ENCODE peak calls at places on chromosomes 6 and 20, in ten cellular contexts. O, G, U, W, V, F, Y, X, T and P are unnamed samples.

GRCh38 chr6:50240986-50241385 is 191.3 kb upstream of the DEFB112 start:
- DNase-seq in O (no peak), Y (no peak), T (no peak), F (no peak), W (no peak), X (no peak), G (no peak), V (no peak), U (no peak), P (no peak)

GRCh38 chr6:17431581-17431980 is 38.2 kb downstream of the CAP2 start:
- DNase-seq in T (no peak), W (no peak), G (no peak), O (no peak), V (no peak), F (no peak), U (no peak), Y (no peak), X (no peak), P (no peak)

GRCh38 chr6:24775520-24776058 is 852 bp downstream of the GMNN start:
- DNase-seq in O (no peak), G (no peak), X (no peak), U (peak), V (peak), F (no peak), W (peak), Y (peak), T (no peak), P (no peak)

GRCh38 chr6:107064579-107065065 is 36.6 kb downstream of the MTRES1 start:
- DNase-seq in V (no peak), G (no peak), F (no peak), X (no peak), T (no peak), W (peak), U (no peak), Y (peak), O (no peak), P (no peak)

GRCh38 chr20:46520540-46520939 is 7.2 kb upstream of the ZNF334 start:
- DNase-seq in G (no peak), O (no peak), V (no peak), U (no peak), W (no peak), Y (no peak), X (no peak), F (no peak), T (no peak), P (no peak)

GRCh38 chr6:2765896-2766766 is 938 bp downstream of the WRNIP1 start:
- DNase-seq in F (no peak), G (peak), U (peak), O (no peak), X (peak), V (no peak), W (peak), Y (peak), T (peak), P (no peak)

GRCh38 chr6:5753187-5753586 is 253.5 kb downstream of the NRN1 start:
- DNase-seq in W (no peak), U (no peak), G (peak), X (no peak), O (no peak), Y (no peak), F (no peak), T (no peak), V (no peak), P (no peak)

GRCh38 chr6:18126116-18126515 is 3.6 kb upstream of the NHLRC1 start:
- DNase-seq in X (no peak), U (no peak), Y (peak), T (no peak), V (no peak), F (no peak), G (no peak), W (no peak), O (no peak), P (no peak)

GRCh38 chr20:13991311-13991710 is 897 bp upstream of the SEL1L2 start:
- DNase-seq in O (no peak), V (no peak), Y (no peak), T (no peak), G (no peak), U (no peak), W (no peak), X (no peak), F (no peak), P (no peak)

GRCh38 chr6:138618168-138618567 is 118.9 kb upstream of the NHSL1 start:
- DNase-seq in G (no peak), F (no peak), X (no peak), T (no peak), W (no peak), O (no peak), U (no peak), Y (no peak), V (no peak), P (no peak)

GRCh38 chr6:149851461-149851860 is 12.7 kb downstream of the LRP11 start:
- DNase-seq in O (no peak), F (no peak), T (no peak), W (no peak), V (no peak), X (no peak), G (no peak), Y (peak), U (no peak), P (no peak)

GRCh38 chr6:25218346-25218745 is 60.8 kb upstream of the CARMIL1 start:
- DNase-seq in W (no peak), V (no peak), Y (no peak), T (no peak), U (no peak), O (no peak), F (no peak), G (no peak), X (no peak), P (no peak)

GRCh38 chr6:47592466-47592865 is 105.9 kb upstream of the ADGRF4 start:
- DNase-seq in V (no peak), Y (no peak), T (no peak), X (no peak), F (no peak), G (no peak), W (no peak), O (no peak), U (no peak), P (no peak)

GRCh38 chr20:35489717-35490116 is 34.3 kb downstream of the CEP250 start:
- DNase-seq in V (no peak), T (no peak), F (no peak), U (no peak), G (no peak), Y (no peak), W (peak), X (no peak), O (no peak), P (no peak)

GRCh38 chr6:36349240-36349639 is 12.6 kb upstream of the BNIP5 start:
- DNase-seq in G (no peak), X (no peak), W (peak), U (no peak), Y (no peak), T (no peak), V (no peak), O (no peak), F (no peak), P (peak)

GRCh38 chr6:160427312-160428068 is 79.3 kb downstream of the SLC22A3 start:
- DNase-seq in Y (peak), W (no peak), U (no peak), O (no peak), V (no peak), G (no peak), X (no peak), T (no peak), F (no peak), P (no peak)

GRCh38 chr6:109449064-109449788 is 6.3 kb downstream of the MICAL1 start:
- DNase-seq in O (no peak), T (no peak), G (no peak), V (no peak), Y (no peak), F (no peak), X (no peak), U (no peak), W (no peak), P (no peak)

GRCh38 chr6:1346556-1347186 is 34.8 kb downstream of the FOXQ1 start:
- DNase-seq in U (no peak), F (no peak), X (no peak), T (no peak), G (no peak), O (no peak), W (no peak), V (no peak), Y (no peak), P (no peak)

GRCh38 chr20:4488407-4489339 is 233.0 kb upstream of the PRND start:
- DNase-seq in F (no peak), T (no peak), G (no peak), O (no peak), V (no peak), Y (peak), U (no peak), X (no peak), W (no peak), P (peak)

GRCh38 chr20:23257848-23258746 is 92.5 kb upstream of the NXT1 start:
- DNase-seq in W (no peak), U (no peak), F (no peak), V (no peak), O (peak), X (no peak), T (no peak), Y (peak), G (no peak), P (peak)

GRCh38 chr20:35496481-35496880 is 33.0 kb downstream of the C20orf173 start:
- DNase-seq in O (no peak), F (no peak), U (no peak), Y (no peak), G (no peak), V (no peak), X (no peak), T (no peak), W (no peak), P (no peak)

GRCh38 chr20:39974966-39975501 is 714.0 kb downstream of the MAFB start:
- DNase-seq in W (no peak), O (no peak), U (no peak), G (no peak), V (no peak), F (no peak), Y (no peak), X (no peak), T (no peak), P (peak)